ENCODE peak calls at places on chromosomes 12 and 14, in four cellular contexts. J is IMR-90, D is GM12878, X is H1. M is an unnamed sample.

GRCh38 chr12:15200703-15201102 is 20.5 kb downstream of the RERG start:
- DNase-seq in J (no peak), D (no peak), X (no peak), M (no peak)

GRCh38 chr14:102078344-102078743 is 8.5 kb downstream of the HSP90AA1 start:
- DNase-seq in J (no peak), D (no peak), X (no peak), M (no peak)

GRCh38 chr14:35416108-35416750 is 11.7 kb upstream of the NFKBIA start:
- DNase-seq in J (no peak), D (peak; percentile 75), X (no peak), M (no peak)

GRCh38 chr12:124558298-124558697 is 9.1 kb downstream of the NCOR2 start:
- DNase-seq in J (no peak), D (no peak), X (no peak), M (no peak)

GRCh38 chr14:95449131-95449530 is 67.3 kb downstream of the SYNE3 start:
- DNase-seq in J (no peak), D (no peak), X (no peak), M (peak; percentile 40)

GRCh38 chr14:52350445-52350844 is 36.3 kb downstream of the PTGER2 start:
- DNase-seq in J (no peak), D (no peak), X (no peak), M (no peak)

GRCh38 chr14:60266021-60266937 is 17.3 kb downstream of the PPM1A start:
- DNase-seq in J (no peak), D (no peak), X (no peak), M (peak; percentile 27)

GRCh38 chr12:93115198-93115601 is 186.1 kb upstream of the EEA1 start:
- DNase-seq in J (no peak), D (no peak), X (no peak), M (peak; percentile 76)

GRCh38 chr12:117874842-117875434 is 93.9 kb downstream of the KSR2 start:
- DNase-seq in J (peak; percentile 35), D (no peak), X (peak; percentile 49), M (peak; percentile 67)

GRCh38 chr14:104557766-104558165 is 21.8 kb upstream of the C14orf180 start:
- DNase-seq in J (no peak), D (no peak), X (no peak), M (no peak)
- TF ChIP-seq CHD1 in J (no peak), D (no peak), X (no peak), M (no peak)

GRCh38 chr14:33343016-33343415 is 404.3 kb downstream of the NPAS3 start:
- DNase-seq in J (no peak), D (no peak), X (no peak), M (no peak)
- H3K9ac ChIP-seq in J (no peak overlapping the region), D (no peak overlapping the region), X (no peak overlapping the region), M (no peak overlapping the region)

GRCh38 chr14:106436310-106436905 is 910.0 kb downstream of the TMEM121 start:
- DNase-seq in J (no peak), D (no peak), X (no peak), M (peak; percentile 61)
- TF ChIP-seq CHD1 in J (no peak), D (no peak), X (no peak), M (no peak)

DNA sequence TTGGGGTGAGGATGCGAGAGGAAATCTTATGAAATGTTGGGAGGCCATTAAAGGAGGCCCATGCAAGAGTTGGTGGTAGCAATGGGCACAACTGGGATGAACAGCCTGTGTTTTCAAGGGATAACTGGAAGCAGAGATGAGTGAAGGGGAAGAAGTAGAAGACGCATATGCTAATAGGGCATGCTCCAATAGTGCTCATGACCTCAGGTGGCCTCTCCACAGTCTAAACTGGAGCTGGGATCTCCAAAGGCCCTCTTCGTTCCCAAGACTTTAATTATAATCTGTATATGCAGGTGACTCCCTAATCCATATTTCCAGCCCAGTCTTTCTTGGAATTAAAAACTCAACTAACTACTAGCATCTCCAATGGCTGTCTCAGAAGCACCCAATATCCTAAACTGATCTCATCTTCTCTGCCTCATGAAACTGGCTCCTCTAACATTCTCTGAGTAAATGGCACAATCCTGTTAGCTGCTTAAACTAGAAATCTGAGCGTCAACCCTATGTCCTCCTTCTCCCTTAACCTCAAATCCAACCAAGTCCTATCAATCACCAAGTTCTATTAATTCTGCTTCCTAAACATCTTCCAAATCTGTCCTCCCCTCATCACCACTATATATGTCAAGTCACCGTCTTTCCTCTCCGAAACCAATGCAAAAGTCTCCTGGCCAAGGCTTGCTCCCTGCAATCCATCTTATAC is 2.8 kb upstream of the AJUBA start:
- DNase-seq in J (no peak), D (no peak), X (no peak), M (no peak)
- H3K9ac ChIP-seq in J (no peak overlapping the region), D (no peak overlapping the region), X (no peak overlapping the region), M (no peak overlapping the region)

GRCh38 chr12:110107369-110108281 is 16.5 kb upstream of the IFT81 start:
- DNase-seq in J (peak; percentile 97), D (no peak), X (no peak), M (no peak)
- TF ChIP-seq CHD1 in J (no peak), D (no peak), X (no peak), M (no peak)